ENCODE peak calls at places on chromosome 21, in seven cellular contexts. One of them, this sample, is unnamed.

GRCh38 chr21:46334351-46335140 is 10.6 kb downstream of the PCNT start:
- DNase-seq in stimulated activated CD8-positive, alpha-beta memory T cell treated with anti-CD3 and anti-CD28 coated beads, Interleukin-4, amount 100 ng/mL, for 1 hour: no peak
- DNase-seq in stromal cell of bone marrow: no peak
- DNase-seq in midbrain: no peak
- DNase-seq in caudate nucleus: no peak
- DNase-seq in HuH-7.5: no peak
- DNase-seq in Panc1: no peak
- DNase-seq in this sample: no peak

GRCh38 chr21:46498335-46499050 is 39.8 kb downstream of the DIP2A start:
- DNase-seq in midbrain: no peak
- DNase-seq in caudate nucleus: no peak
- DNase-seq in HuH-7.5: no peak
- DNase-seq in stromal cell of bone marrow: no peak
- DNase-seq in Panc1: no peak
- DNase-seq in stimulated activated CD8-positive, alpha-beta memory T cell treated with anti-CD3 and anti-CD28 coated beads, Interleukin-4, amount 100 ng/mL, for 1 hour: no peak
- DNase-seq in this sample: no peak

GRCh38 chr21:43292041-43292865 is 123.4 kb downstream of the CRYAA start:
- DNase-seq in midbrain: no peak
- DNase-seq in Panc1: no peak
- DNase-seq in stimulated activated CD8-positive, alpha-beta memory T cell treated with anti-CD3 and anti-CD28 coated beads, Interleukin-4, amount 100 ng/mL, for 1 hour: no peak
- DNase-seq in stromal cell of bone marrow: no peak
- DNase-seq in HuH-7.5: no peak
- DNase-seq in caudate nucleus: no peak
- DNase-seq in this sample: no peak

GRCh38 chr21:42456457-42456856 is 39.6 kb downstream of the RSPH1 start:
- DNase-seq in stimulated activated CD8-positive, alpha-beta memory T cell treated with anti-CD3 and anti-CD28 coated beads, Interleukin-4, amount 100 ng/mL, for 1 hour: no peak
- DNase-seq in caudate nucleus: peak
- DNase-seq in HuH-7.5: no peak
- DNase-seq in Panc1: no peak
- DNase-seq in midbrain: no peak
- DNase-seq in stromal cell of bone marrow: no peak
- DNase-seq in this sample: no peak

GRCh38 chr21:15063821-15064575 is 802 bp downstream of the NRIP1 start:
- DNase-seq in stromal cell of bone marrow: no peak
- DNase-seq in midbrain: peak
- DNase-seq in caudate nucleus: peak
- DNase-seq in HuH-7.5: peak
- DNase-seq in stimulated activated CD8-positive, alpha-beta memory T cell treated with anti-CD3 and anti-CD28 coated beads, Interleukin-4, amount 100 ng/mL, for 1 hour: no peak
- DNase-seq in Panc1: no peak
- DNase-seq in this sample: no peak

GRCh38 chr21:14547834-14548513 is 1.9 kb upstream of the SAMSN1 start:
- DNase-seq in midbrain: no peak
- DNase-seq in HuH-7.5: no peak
- DNase-seq in stromal cell of bone marrow: no peak
- DNase-seq in Panc1: no peak
- DNase-seq in caudate nucleus: no peak
- DNase-seq in stimulated activated CD8-positive, alpha-beta memory T cell treated with anti-CD3 and anti-CD28 coated beads, Interleukin-4, amount 100 ng/mL, for 1 hour: no peak
- DNase-seq in this sample: no peak

GRCh38 chr21:32392299-32392879 is 423 bp downstream of the URB1 start:
- DNase-seq in Panc1: no peak
- DNase-seq in stromal cell of bone marrow: no peak
- DNase-seq in midbrain: no peak
- DNase-seq in stimulated activated CD8-positive, alpha-beta memory T cell treated with anti-CD3 and anti-CD28 coated beads, Interleukin-4, amount 100 ng/mL, for 1 hour: no peak
- DNase-seq in caudate nucleus: no peak
- DNase-seq in HuH-7.5: no peak
- DNase-seq in this sample: no peak

GRCh38 chr21:36909901-36910561 is 56.4 kb downstream of the HLCS start:
- DNase-seq in HuH-7.5: no peak
- DNase-seq in Panc1: peak
- DNase-seq in stromal cell of bone marrow: peak
- DNase-seq in caudate nucleus: no peak
- DNase-seq in midbrain: no peak
- DNase-seq in stimulated activated CD8-positive, alpha-beta memory T cell treated with anti-CD3 and anti-CD28 coated beads, Interleukin-4, amount 100 ng/mL, for 1 hour: no peak
- DNase-seq in this sample: no peak

GRCh38 chr21:45082715-45083114 is 8.3 kb downstream of the ADARB1 start:
- DNase-seq in midbrain: no peak
- DNase-seq in stimulated activated CD8-positive, alpha-beta memory T cell treated with anti-CD3 and anti-CD28 coated beads, Interleukin-4, amount 100 ng/mL, for 1 hour: no peak
- DNase-seq in stromal cell of bone marrow: no peak
- DNase-seq in caudate nucleus: no peak
- DNase-seq in Panc1: no peak
- DNase-seq in HuH-7.5: no peak
- DNase-seq in this sample: no peak

GRCh38 chr21:17660449-17660848 is 47.7 kb upstream of the BTG3 start:
- DNase-seq in midbrain: no peak
- DNase-seq in stimulated activated CD8-positive, alpha-beta memory T cell treated with anti-CD3 and anti-CD28 coated beads, Interleukin-4, amount 100 ng/mL, for 1 hour: no peak
- DNase-seq in caudate nucleus: no peak
- DNase-seq in stromal cell of bone marrow: no peak
- DNase-seq in HuH-7.5: no peak
- DNase-seq in Panc1: no peak
- DNase-seq in this sample: no peak

GRCh38 chr21:35145626-35146236 is 96.6 kb upstream of the RUNX1 start:
- DNase-seq in stromal cell of bone marrow: no peak
- DNase-seq in midbrain: no peak
- DNase-seq in HuH-7.5: no peak
- DNase-seq in caudate nucleus: no peak
- DNase-seq in stimulated activated CD8-positive, alpha-beta memory T cell treated with anti-CD3 and anti-CD28 coated beads, Interleukin-4, amount 100 ng/mL, for 1 hour: no peak
- DNase-seq in Panc1: no peak
- DNase-seq in this sample: no peak

GRCh38 chr21:33936221-33937038 is 20.8 kb upstream of the ATP5PO start:
- DNase-seq in caudate nucleus: no peak
- DNase-seq in HuH-7.5: no peak
- DNase-seq in stimulated activated CD8-positive, alpha-beta memory T cell treated with anti-CD3 and anti-CD28 coated beads, Interleukin-4, amount 100 ng/mL, for 1 hour: no peak
- DNase-seq in stromal cell of bone marrow: peak
- DNase-seq in midbrain: no peak
- DNase-seq in Panc1: no peak
- DNase-seq in this sample: no peak

GRCh38 chr21:45612096-45613019 is 31.2 kb upstream of the PCBP3 start:
- DNase-seq in caudate nucleus: no peak
- DNase-seq in HuH-7.5: no peak
- DNase-seq in stromal cell of bone marrow: no peak
- DNase-seq in midbrain: no peak
- DNase-seq in Panc1: no peak
- DNase-seq in stimulated activated CD8-positive, alpha-beta memory T cell treated with anti-CD3 and anti-CD28 coated beads, Interleukin-4, amount 100 ng/mL, for 1 hour: no peak
- DNase-seq in this sample: no peak

GRCh38 chr21:16842716-16843115 is 670.1 kb upstream of the CXADR start:
- DNase-seq in stimulated activated CD8-positive, alpha-beta memory T cell treated with anti-CD3 and anti-CD28 coated beads, Interleukin-4, amount 100 ng/mL, for 1 hour: no peak
- DNase-seq in Panc1: no peak
- DNase-seq in HuH-7.5: no peak
- DNase-seq in stromal cell of bone marrow: no peak
- DNase-seq in caudate nucleus: no peak
- DNase-seq in midbrain: no peak
- DNase-seq in this sample: no peak

GRCh38 chr21:24115141-24115540 is 1492.1 kb downstream of the MRPL39 start:
- DNase-seq in stromal cell of bone marrow: no peak
- DNase-seq in caudate nucleus: no peak
- DNase-seq in stimulated activated CD8-positive, alpha-beta memory T cell treated with anti-CD3 and anti-CD28 coated beads, Interleukin-4, amount 100 ng/mL, for 1 hour: no peak
- DNase-seq in midbrain: peak
- DNase-seq in HuH-7.5: no peak
- DNase-seq in Panc1: no peak
- DNase-seq in this sample: no peak

GRCh38 chr21:26843912-26844257 is 1.3 kb downstream of the ADAMTS1 start:
- DNase-seq in midbrain: no peak
- DNase-seq in Panc1: no peak
- DNase-seq in stimulated activated CD8-positive, alpha-beta memory T cell treated with anti-CD3 and anti-CD28 coated beads, Interleukin-4, amount 100 ng/mL, for 1 hour: no peak
- DNase-seq in stromal cell of bone marrow: no peak
- DNase-seq in caudate nucleus: no peak
- DNase-seq in HuH-7.5: no peak
- DNase-seq in this sample: no peak

GRCh38 chr21:45872471-45872870 is 109.1 kb upstream of the COL6A1 start:
- DNase-seq in stromal cell of bone marrow: no peak
- DNase-seq in stimulated activated CD8-positive, alpha-beta memory T cell treated with anti-CD3 and anti-CD28 coated beads, Interleukin-4, amount 100 ng/mL, for 1 hour: no peak
- DNase-seq in midbrain: no peak
- DNase-seq in HuH-7.5: no peak
- DNase-seq in caudate nucleus: no peak
- DNase-seq in Panc1: no peak
- DNase-seq in this sample: no peak

GRCh38 chr21:32475162-32475812 is 62.8 kb downstream of the EVA1C start:
- DNase-seq in stromal cell of bone marrow: no peak
- DNase-seq in HuH-7.5: no peak
- DNase-seq in midbrain: no peak
- DNase-seq in Panc1: no peak
- DNase-seq in stimulated activated CD8-positive, alpha-beta memory T cell treated with anti-CD3 and anti-CD28 coated beads, Interleukin-4, amount 100 ng/mL, for 1 hour: no peak
- DNase-seq in caudate nucleus: no peak
- DNase-seq in this sample: no peak

GRCh38 chr21:37257526-37257966 is 9.6 kb downstream of the VPS26C start:
- DNase-seq in HuH-7.5: no peak
- DNase-seq in midbrain: no peak
- DNase-seq in caudate nucleus: no peak
- DNase-seq in stimulated activated CD8-positive, alpha-beta memory T cell treated with anti-CD3 and anti-CD28 coated beads, Interleukin-4, amount 100 ng/mL, for 1 hour: no peak
- DNase-seq in stromal cell of bone marrow: no peak
- DNase-seq in Panc1: no peak
- DNase-seq in this sample: no peak

GRCh38 chr21:14603202-14603601 is 57.1 kb upstream of the SAMSN1 start:
- DNase-seq in stromal cell of bone marrow: peak
- DNase-seq in midbrain: no peak
- DNase-seq in stimulated activated CD8-positive, alpha-beta memory T cell treated with anti-CD3 and anti-CD28 coated beads, Interleukin-4, amount 100 ng/mL, for 1 hour: no peak
- DNase-seq in Panc1: no peak
- DNase-seq in caudate nucleus: no peak
- DNase-seq in HuH-7.5: no peak
- DNase-seq in this sample: no peak

GRCh38 chr21:29145354-29145782 is 14.9 kb downstream of the MAP3K7CL start:
- DNase-seq in Panc1: peak
- DNase-seq in caudate nucleus: no peak
- DNase-seq in midbrain: peak
- DNase-seq in stimulated activated CD8-positive, alpha-beta memory T cell treated with anti-CD3 and anti-CD28 coated beads, Interleukin-4, amount 100 ng/mL, for 1 hour: no peak
- DNase-seq in stromal cell of bone marrow: peak
- DNase-seq in HuH-7.5: no peak
- DNase-seq in this sample: no peak

GRCh38 chr21:35559128-35559831 is 501.0 kb downstream of the SETD4 start:
- DNase-seq in Panc1: no peak
- DNase-seq in midbrain: no peak
- DNase-seq in caudate nucleus: no peak
- DNase-seq in stromal cell of bone marrow: peak
- DNase-seq in stimulated activated CD8-positive, alpha-beta memory T cell treated with anti-CD3 and anti-CD28 coated beads, Interleukin-4, amount 100 ng/mL, for 1 hour: no peak
- DNase-seq in HuH-7.5: no peak
- DNase-seq in this sample: no peak

GRCh38 chr21:32347887-32348450 is 44.8 kb downstream of the URB1 start:
- DNase-seq in stimulated activated CD8-positive, alpha-beta memory T cell treated with anti-CD3 and anti-CD28 coated beads, Interleukin-4, amount 100 ng/mL, for 1 hour: no peak
- DNase-seq in caudate nucleus: no peak
- DNase-seq in HuH-7.5: no peak
- DNase-seq in Panc1: no peak
- DNase-seq in stromal cell of bone marrow: no peak
- DNase-seq in midbrain: no peak
- DNase-seq in this sample: no peak

GRCh38 chr21:31343680-31344480 is at the start of gene TIAM1:
- DNase-seq in midbrain: peak
- DNase-seq in Panc1: no peak
- DNase-seq in stromal cell of bone marrow: peak
- DNase-seq in caudate nucleus: peak
- DNase-seq in stimulated activated CD8-positive, alpha-beta memory T cell treated with anti-CD3 and anti-CD28 coated beads, Interleukin-4, amount 100 ng/mL, for 1 hour: no peak
- DNase-seq in HuH-7.5: no peak
- DNase-seq in this sample: no peak

GRCh38 chr21:28283652-28284490 is 708.8 kb downstream of the LTN1 start:
- DNase-seq in stromal cell of bone marrow: peak
- DNase-seq in HuH-7.5: peak
- DNase-seq in caudate nucleus: no peak
- DNase-seq in midbrain: no peak
- DNase-seq in stimulated activated CD8-positive, alpha-beta memory T cell treated with anti-CD3 and anti-CD28 coated beads, Interleukin-4, amount 100 ng/mL, for 1 hour: no peak
- DNase-seq in Panc1: no peak
- DNase-seq in this sample: no peak

GRCh38 chr21:17501107-17502006 is 11.5 kb upstream of the CXADR start:
- DNase-seq in Panc1: no peak
- DNase-seq in stromal cell of bone marrow: no peak
- DNase-seq in caudate nucleus: no peak
- DNase-seq in HuH-7.5: no peak
- DNase-seq in midbrain: no peak
- DNase-seq in stimulated activated CD8-positive, alpha-beta memory T cell treated with anti-CD3 and anti-CD28 coated beads, Interleukin-4, amount 100 ng/mL, for 1 hour: no peak
- DNase-seq in this sample: no peak

GRCh38 chr21:44500111-44500510 is 39.9 kb downstream of the KRTAP10-1 start:
- DNase-seq in caudate nucleus: no peak
- DNase-seq in midbrain: no peak
- DNase-seq in Panc1: no peak
- DNase-seq in stromal cell of bone marrow: no peak
- DNase-seq in HuH-7.5: no peak
- DNase-seq in stimulated activated CD8-positive, alpha-beta memory T cell treated with anti-CD3 and anti-CD28 coated beads, Interleukin-4, amount 100 ng/mL, for 1 hour: no peak
- DNase-seq in this sample: no peak

GRCh38 chr21:36494557-36494956 is 14.6 kb upstream of the CLDN14 start:
- DNase-seq in HuH-7.5: no peak
- DNase-seq in caudate nucleus: no peak
- DNase-seq in midbrain: no peak
- DNase-seq in Panc1: no peak
- DNase-seq in stromal cell of bone marrow: no peak
- DNase-seq in stimulated activated CD8-positive, alpha-beta memory T cell treated with anti-CD3 and anti-CD28 coated beads, Interleukin-4, amount 100 ng/mL, for 1 hour: no peak
- DNase-seq in this sample: no peak

GRCh38 chr21:44870748-44871495 is 2.6 kb downstream of the PTTG1IP start:
- DNase-seq in stromal cell of bone marrow: no peak
- DNase-seq in Panc1: no peak
- DNase-seq in HuH-7.5: no peak
- DNase-seq in stimulated activated CD8-positive, alpha-beta memory T cell treated with anti-CD3 and anti-CD28 coated beads, Interleukin-4, amount 100 ng/mL, for 1 hour: no peak
- DNase-seq in caudate nucleus: no peak
- DNase-seq in midbrain: peak
- DNase-seq in this sample: no peak

GRCh38 chr21:21084179-21084578 is 86.0 kb downstream of the NCAM2 start:
- DNase-seq in midbrain: no peak
- DNase-seq in Panc1: no peak
- DNase-seq in stromal cell of bone marrow: peak
- DNase-seq in stimulated activated CD8-positive, alpha-beta memory T cell treated with anti-CD3 and anti-CD28 coated beads, Interleukin-4, amount 100 ng/mL, for 1 hour: no peak
- DNase-seq in caudate nucleus: no peak
- DNase-seq in HuH-7.5: no peak
- DNase-seq in this sample: no peak

GRCh38 chr21:41767606-41768370 is 936 bp upstream of the RIPK4 start:
- DNase-seq in stimulated activated CD8-positive, alpha-beta memory T cell treated with anti-CD3 and anti-CD28 coated beads, Interleukin-4, amount 100 ng/mL, for 1 hour: no peak
- DNase-seq in caudate nucleus: no peak
- DNase-seq in stromal cell of bone marrow: no peak
- DNase-seq in midbrain: no peak
- DNase-seq in Panc1: no peak
- DNase-seq in HuH-7.5: no peak
- DNase-seq in this sample: no peak

GRCh38 chr21:31310750-31311149 is 33.3 kb downstream of the TIAM1 start:
- DNase-seq in midbrain: no peak
- DNase-seq in Panc1: no peak
- DNase-seq in stromal cell of bone marrow: no peak
- DNase-seq in HuH-7.5: no peak
- DNase-seq in caudate nucleus: no peak
- DNase-seq in stimulated activated CD8-positive, alpha-beta memory T cell treated with anti-CD3 and anti-CD28 coated beads, Interleukin-4, amount 100 ng/mL, for 1 hour: no peak
- DNase-seq in this sample: no peak

GRCh38 chr21:44518684-44519083 is 21.3 kb downstream of the KRTAP10-1 start:
- DNase-seq in stimulated activated CD8-positive, alpha-beta memory T cell treated with anti-CD3 and anti-CD28 coated beads, Interleukin-4, amount 100 ng/mL, for 1 hour: no peak
- DNase-seq in stromal cell of bone marrow: no peak
- DNase-seq in HuH-7.5: no peak
- DNase-seq in midbrain: no peak
- DNase-seq in Panc1: no peak
- DNase-seq in caudate nucleus: no peak
- DNase-seq in this sample: no peak

GRCh38 chr21:46153259-46154154 is 1.9 kb downstream of the FTCD start:
- DNase-seq in stromal cell of bone marrow: no peak
- DNase-seq in caudate nucleus: peak
- DNase-seq in midbrain: peak
- DNase-seq in HuH-7.5: peak
- DNase-seq in stimulated activated CD8-positive, alpha-beta memory T cell treated with anti-CD3 and anti-CD28 coated beads, Interleukin-4, amount 100 ng/mL, for 1 hour: peak
- DNase-seq in Panc1: no peak
- DNase-seq in this sample: no peak

GRCh38 chr21:40043423-40043822 is 176.2 kb downstream of the PCP4 start:
- DNase-seq in Panc1: no peak
- DNase-seq in HuH-7.5: no peak
- DNase-seq in stimulated activated CD8-positive, alpha-beta memory T cell treated with anti-CD3 and anti-CD28 coated beads, Interleukin-4, amount 100 ng/mL, for 1 hour: no peak
- DNase-seq in stromal cell of bone marrow: no peak
- DNase-seq in midbrain: no peak
- DNase-seq in caudate nucleus: no peak
- DNase-seq in this sample: no peak

This sample was measured in activated naive CD4-positive, alpha-beta T cell.